ENCODE peak calls at places on chromosomes 2 and 18, in six cellular contexts. A, W, Q, S, D and U are unnamed samples. For H3K27me3, the result is how much of the 10 kb centered on the place peaks cover.

GRCh38 chr2:38076710-38077430 is 919 bp upstream of the CYP1B1 start:
- DNase-seq in S (peak), D (peak), Q (no peak), W (peak), A (peak), U (no peak)

GRCh38 chr2:39121523-39122063 is 742 bp upstream of the SOS1 start:
- DNase-seq in W (no peak), A (peak), D (no peak), Q (no peak), S (peak), U (no peak)

GRCh38 chr2:219020604-219021365 is 20.5 kb downstream of the CFAP65 start:
- DNase-seq in S (no peak), D (no peak), W (no peak), Q (no peak), A (no peak), U (no peak)

GRCh38 chr2:47389692-47390091 is 13.3 kb upstream of the MSH2 start:
- DNase-seq in A (no peak), Q (no peak), S (no peak), D (no peak), W (no peak), U (no peak)

GRCh38 chr18:62744076-62744705 is 28.9 kb downstream of the PHLPP1 start:
- DNase-seq in W (no peak), D (no peak), S (no peak), A (no peak), Q (no peak), U (no peak)

GRCh38 chr18:13226533-13227144 is 8.1 kb downstream of the LDLRAD4 start:
- DNase-seq in W (no peak), D (no peak), Q (no peak), S (no peak), A (no peak), U (no peak)

GRCh38 chr2:173978447-173978846 is 13.3 kb upstream of the SP3 start:
- DNase-seq in Q (no peak), W (no peak), D (no peak), A (no peak), S (no peak), U (no peak)

GRCh38 chr2:61096438-61096837 is 30.8 kb downstream of the SANBR start:
- DNase-seq in A (no peak), Q (no peak), S (no peak), D (no peak), W (no peak), U (no peak)

GRCh38 chr2:7660816-7661215 is 743.6 kb downstream of the RNF144A start:
- DNase-seq in S (no peak), A (no peak), D (no peak), Q (no peak), W (no peak), U (no peak)

GRCh38 chr2:158182681-158183350 is 81.1 kb downstream of the UPP2 start:
- DNase-seq in Q (no peak), D (no peak), A (no peak), S (no peak), W (no peak), U (no peak)

GRCh38 chr2:68936889-68937288 is 15.8 kb downstream of the GKN2 start:
- DNase-seq in S (no peak), Q (no peak), D (no peak), W (no peak), A (no peak), U (no peak)

GRCh38 chr18:24600076-24600654 is 139.7 kb downstream of the HRH4 start:
- DNase-seq in S (peak), D (no peak), W (peak), Q (no peak), A (peak), U (no peak)

GRCh38 chr2:9675369-9676351 is 44.9 kb upstream of the YWHAQ start:
- DNase-seq in S (peak), Q (no peak), D (no peak), A (no peak), W (no peak), U (no peak)

GRCh38 chr2:145323512-145323911 is 803.6 kb upstream of the ZEB2 start:
- DNase-seq in W (no peak), D (no peak), Q (no peak), A (no peak), S (no peak), U (no peak)

GRCh38 chr18:9631814-9632496 is 17.6 kb upstream of the PPP4R1 start:
- DNase-seq in S (no peak), D (no peak), W (no peak), A (no peak), Q (no peak), U (no peak)

GRCh38 chr2:169050476-169051240 is 18.7 kb upstream of the DHRS9 start:
- DNase-seq in D (no peak), W (no peak), A (no peak), Q (no peak), S (no peak), U (no peak)

GRCh38 chr2:85997016-85997970 is 108.4 kb downstream of the POLR1A start:
- DNase-seq in W (no peak), S (no peak), D (peak), A (peak), Q (no peak), U (no peak)

GRCh38 chr18:25604231-25604908 is 252.4 kb upstream of the ZNF521 start:
- DNase-seq in A (no peak), Q (no peak), S (no peak), D (no peak), W (no peak), U (no peak)

GRCh38 chr2:162007447-162008040 is 66.5 kb downstream of the DPP4 start:
- DNase-seq in Q (no peak), W (no peak), A (no peak), D (no peak), S (no peak), U (no peak)

GRCh38 chr2:75517562-75518230 is 43.0 kb downstream of the EVA1A start:
- DNase-seq in Q (no peak), D (no peak), A (no peak), S (no peak), W (no peak), U (no peak)

GRCh38 chr18:76386886-76387285 is 108.2 kb downstream of the ZNF516 start:
- DNase-seq in D (no peak), A (no peak), Q (no peak), W (no peak), S (no peak), U (no peak)

GRCh38 chr2:164868563-164869419 is 27.2 kb upstream of the COBLL1 start:
- DNase-seq in A (peak), D (no peak), S (no peak), W (no peak), Q (no peak), U (no peak)

GRCh38 chr2:161424179-161424763 is 8.2 kb downstream of the TBR1 start:
- DNase-seq in Q (no peak), S (peak), W (peak), A (no peak), D (no peak), U (no peak)

GRCh38 chr18:77199707-77200106 is 49.9 kb upstream of the GALR1 start:
- DNase-seq in Q (no peak), A (no peak), S (no peak), W (no peak), D (no peak), U (no peak)

GRCh38 chr18:7766383-7766782 is 199.3 kb downstream of the PTPRM start:
- DNase-seq in Q (no peak), A (no peak), S (no peak), W (no peak), D (no peak), U (no peak)

GRCh38 chr18:41324020-41324791 is 630.8 kb upstream of the PIK3C3 start:
- DNase-seq in Q (no peak), W (no peak), S (no peak), A (no peak), D (no peak), U (no peak)

GRCh38 chr2:110173523-110173922 is 31.3 kb downstream of the NPHP1 start:
- DNase-seq in A (no peak), W (no peak), D (no peak), Q (no peak), S (no peak), U (no peak)

GRCh38 chr18:12159446-12159845 is 65.8 kb downstream of the ANKRD62 start:
- DNase-seq in Q (no peak), W (no peak), D (no peak), A (peak), S (no peak), U (no peak)

GRCh38 chr2:179264238-179265081 is at the start of gene SESTD1:
- DNase-seq in S (peak), W (peak), D (peak), Q (peak), A (peak), U (peak)

GRCh38 chr2:58974881-58975280 is 733.8 kb upstream of the FANCL start:
- DNase-seq in W (no peak), S (no peak), A (no peak), Q (no peak), D (no peak), U (no peak)

GRCh38 chr2:58976374-58977055 is 735.4 kb upstream of the FANCL start:
- DNase-seq in S (no peak), Q (no peak), W (no peak), A (no peak), D (no peak), U (no peak)

GRCh38 chr2:58973831-58974281 is 732.7 kb upstream of the FANCL start:
- DNase-seq in S (peak), W (no peak), D (no peak), Q (no peak), A (peak), U (no peak)

GRCh38 chr2:58972737-58973136 is 731.6 kb upstream of the FANCL start:
- DNase-seq in W (no peak), A (no peak), D (no peak), Q (no peak), S (no peak), U (no peak)

GRCh38 chr2:58974426-58974825 is 733.3 kb upstream of the FANCL start:
- DNase-seq in D (no peak), W (no peak), Q (no peak), A (no peak), S (no peak), U (no peak)
- H3K27me3 ChIP-seq in D (under half), W (under half), Q (under half), A (under half), S (under half), U (under half)

GRCh38 chr2:97868986-97869721 is 126.6 kb downstream of the TMEM131 start:
- DNase-seq in W (peak), S (no peak), A (peak), D (no peak), Q (no peak), U (no peak)

GRCh38 chr2:97871096-97871780 is 124.5 kb downstream of the TMEM131 start:
- DNase-seq in D (no peak), S (no peak), Q (no peak), W (no peak), A (no peak), U (no peak)

GRCh38 chr2:97870396-97870843 is 125.3 kb downstream of the TMEM131 start:
- DNase-seq in S (no peak), W (no peak), D (no peak), A (peak), Q (no peak), U (no peak)

GRCh38 chr2:97869722-97870346 is 125.9 kb downstream of the TMEM131 start:
- DNase-seq in D (no peak), W (no peak), S (no peak), A (no peak), Q (no peak), U (no peak)
- H3K27ac ChIP-seq in D (no peak), W (no peak), S (no peak), A (peak), Q (no peak), U (no peak)

GRCh38 chr2:27261241-27261925 is 1.5 kb downstream of the SLC30A3 start:
- DNase-seq in Q (no peak), D (no peak), W (no peak), S (no peak), A (no peak), U (no peak)

GRCh38 chr2:27262379-27263286 is at the start of gene SLC30A3:
- DNase-seq in A (peak), S (peak), D (no peak), W (peak), Q (peak), U (peak)

GRCh38 chr2:27264253-27264752 is 1.5 kb upstream of the SLC30A3 start:
- DNase-seq in Q (no peak), S (peak), D (no peak), A (peak), W (no peak), U (no peak)

GRCh38 chr2:27263287-27264252 is 723 bp upstream of the SLC30A3 start:
- DNase-seq in A (no peak), D (no peak), S (peak), Q (no peak), W (no peak), U (no peak)

GRCh38 chr2:27261926-27262298 is 935 bp downstream of the SLC30A3 start:
- DNase-seq in W (no peak), A (no peak), D (no peak), Q (no peak), S (peak), U (no peak)
- H3K27me3 ChIP-seq in W (under half), A (half or more), D (half or more), Q (under half), S (half or more), U (half or more)

DNA sequence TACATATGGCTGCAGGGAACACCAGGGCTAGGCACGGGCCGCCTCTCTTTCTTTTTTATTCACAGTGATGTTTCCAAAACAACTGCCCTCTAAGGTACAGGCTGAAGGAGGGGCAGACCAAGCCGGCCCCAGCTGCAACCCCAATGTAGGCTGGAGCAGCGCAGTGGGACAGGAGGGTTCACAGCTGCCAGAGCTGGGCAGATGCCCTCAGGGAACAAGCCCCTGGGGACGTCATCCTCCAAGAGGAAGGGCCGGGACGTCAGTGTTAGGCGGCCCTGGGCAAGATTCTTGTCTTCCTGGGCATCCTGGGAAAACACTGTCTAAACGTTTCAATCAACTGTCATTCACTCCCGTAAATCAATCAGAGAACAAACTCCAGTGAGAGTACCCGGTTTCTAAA is 274.8 kb downstream of the TWIST2 start:
- DNase-seq in W (no peak), A (no peak), Q (no peak), S (no peak), D (no peak), U (no peak)
- H3K27ac ChIP-seq in W (no peak), A (no peak), Q (no peak), S (no peak), D (no peak), U (no peak)

GRCh38 chr2:120389036-120389391 is 43.1 kb downstream of the INHBB start:
- DNase-seq in Q (no peak), S (no peak), D (peak), A (no peak), W (no peak), U (no peak)
- H3K27me3 ChIP-seq in Q (under half), S (under half), D (under half), A (under half), W (under half), U (under half)